ENCODE peak calls at places on chromosome 21, in seven cellular contexts. G is dermis blood vessel endothelial cell, Y is DMS153, E is foreskin keratinocyte, V is cardiac fibroblast, S is T47D, H is GM20000. J is an unnamed sample.
A peak's percentile ranks its signal among the peaks of the same experiment; 100 is the strongest.

GRCh38 chr21:45469273-45470086 is 64.5 kb downstream of the COL18A1 start:
- DNase-seq in H (no peak), S (no peak), G (no peak), E (no peak), V (no peak), Y (no peak), J (no peak)

GRCh38 chr21:39126486-39126806 is 56.8 kb downstream of the PSMG1 start:
- DNase-seq in V (no peak), S (no peak), G (no peak), E (no peak), Y (no peak), H (no peak), J (no peak)

GRCh38 chr21:44965251-44966022 is 25.6 kb downstream of the SLX9 start:
- DNase-seq in Y (no peak), S (no peak), E (no peak), G (no peak), H (no peak), V (peak; percentile 38), J (no peak)

GRCh38 chr21:32900814-32901213 is 124.9 kb upstream of the OLIG2 start:
- DNase-seq in E (no peak), H (no peak), V (no peak), S (no peak), G (no peak), Y (no peak), J (no peak)

GRCh38 chr21:41663805-41664788 is 102.8 kb downstream of the RIPK4 start:
- DNase-seq in G (peak; percentile 61), Y (no peak), E (no peak), V (peak; percentile 62), H (no peak), S (peak; percentile 43), J (no peak)

GRCh38 chr21:38631676-38632075 is 133.4 kb upstream of the ERG start:
- DNase-seq in S (no peak), E (no peak), G (no peak), V (peak; percentile 35), Y (no peak), H (no peak), J (no peak)

GRCh38 chr21:41254090-41254700 is 62.4 kb upstream of the FAM3B start:
- DNase-seq in S (no peak), H (no peak), V (peak; percentile 51), E (no peak), G (peak; percentile 32), Y (no peak), J (no peak)

GRCh38 chr21:38352536-38353219 is 95.9 kb downstream of the KCNJ15 start:
- DNase-seq in E (peak; percentile 47), H (peak; percentile 52), G (peak; percentile 85), S (peak; percentile 65), V (peak; percentile 90), Y (peak; percentile 65), J (peak; percentile 26)

GRCh38 chr21:16580661-16581060 is 850.9 kb downstream of the USP25 start:
- DNase-seq in Y (no peak), V (no peak), E (no peak), H (no peak), G (no peak), S (no peak), J (no peak)

GRCh38 chr21:17003763-17004373 is 509.0 kb upstream of the CXADR start:
- DNase-seq in E (peak; percentile 77), S (no peak), G (no peak), Y (no peak), H (no peak), V (peak; percentile 11), J (no peak)

GRCh38 chr21:29827236-29827635 is 112.6 kb downstream of the GRIK1 start:
- DNase-seq in Y (no peak), H (no peak), E (no peak), G (no peak), V (peak; percentile 70), S (no peak), J (no peak)

GRCh38 chr21:45558044-45558721 is 15.9 kb upstream of the SLC19A1 start:
- DNase-seq in Y (no peak), S (no peak), H (no peak), E (no peak), V (no peak), G (no peak), J (no peak)

GRCh38 chr21:43723648-43724047 is 4.7 kb downstream of the PDXK start:
- DNase-seq in V (no peak), S (no peak), E (no peak), H (no peak), Y (no peak), G (no peak), J (no peak)

GRCh38 chr21:16047857-16048256 is 318.1 kb downstream of the USP25 start:
- DNase-seq in E (no peak), H (no peak), S (no peak), G (no peak), Y (no peak), V (no peak), J (no peak)

GRCh38 chr21:38202811-38203210 is 54.0 kb upstream of the KCNJ15 start:
- DNase-seq in G (no peak), Y (no peak), H (no peak), V (no peak), E (no peak), S (no peak), J (no peak)

GRCh38 chr21:35563885-35564451 is 496.4 kb downstream of the SETD4 start:
- DNase-seq in S (no peak), G (no peak), Y (peak; percentile 82), E (no peak), V (peak; percentile 100), H (no peak), J (no peak)

GRCh38 chr21:27476696-27477095 is 509.8 kb upstream of the ADAMTS5 start:
- DNase-seq in E (no peak), V (peak; percentile 68), H (no peak), Y (no peak), S (peak; percentile 10), G (no peak), J (no peak)

GRCh38 chr21:38293765-38294164 is 37.0 kb downstream of the KCNJ15 start:
- DNase-seq in S (no peak), Y (no peak), H (no peak), V (no peak), G (peak; percentile 21), E (no peak), J (no peak)

GRCh38 chr21:35102488-35103407 is 53.6 kb upstream of the RUNX1 start:
- DNase-seq in V (no peak), S (no peak), E (no peak), Y (no peak), G (no peak), H (peak; percentile 44), J (no peak)

GRCh38 chr21:32554832-32555436 is 30.4 kb downstream of the TCP10L start:
- DNase-seq in Y (no peak), E (no peak), S (no peak), G (no peak), V (no peak), H (no peak), J (no peak)

GRCh38 chr21:30232011-30232410 is 16.1 kb upstream of the CLDN8 start:
- DNase-seq in S (no peak), Y (no peak), V (peak; percentile 68), G (no peak), E (no peak), H (no peak), J (no peak)

GRCh38 chr21:35849131-35849530 is 211.2 kb downstream of the SETD4 start:
- DNase-seq in S (no peak), G (no peak), V (peak; percentile 23), Y (no peak), H (no peak), E (no peak), J (no peak)

GRCh38 chr21:28590722-28591121 is 402.0 kb downstream of the LTN1 start:
- DNase-seq in E (no peak), S (no peak), G (no peak), H (no peak), Y (no peak), V (no peak), J (no peak)

GRCh38 chr21:17783816-17784598 is 35.1 kb downstream of the C21orf91 start:
- DNase-seq in S (no peak), G (no peak), E (no peak), Y (no peak), V (no peak), H (peak; percentile 28), J (no peak)

GRCh38 chr21:42777064-42777756 is 102.1 kb downstream of the WDR4 start:
- DNase-seq in H (no peak), E (no peak), V (no peak), S (no peak), Y (no peak), G (no peak), J (no peak)

GRCh38 chr21:45544449-45545235 is 2.4 kb upstream of the SLC19A1 start:
- DNase-seq in E (no peak), H (peak; percentile 10), Y (no peak), G (no peak), V (no peak), S (no peak), J (no peak)

GRCh38 chr21:37915941-37916794 is at the start of gene KCNJ6:
- DNase-seq in V (peak; percentile 62), E (no peak), S (no peak), G (peak; percentile 67), Y (peak; percentile 74), H (no peak), J (peak; percentile 52)

GRCh38 chr21:26614251-26614650 is 41.2 kb upstream of the CYYR1 start:
- DNase-seq in Y (no peak), S (no peak), V (no peak), E (no peak), H (no peak), G (no peak), J (no peak)

GRCh38 chr21:43775795-43776430 is at the start of gene CSTB:
- DNase-seq in E (no peak), Y (peak; percentile 53), H (peak; percentile 93), V (peak; percentile 62), S (peak; percentile 73), G (peak; percentile 76), J (peak; percentile 83)

GRCh38 chr21:42107881-42108553 is 36.9 kb downstream of the UMODL1 start:
- DNase-seq in H (peak; percentile 90), E (peak; percentile 58), S (peak; percentile 33), V (peak; percentile 60), G (peak; percentile 69), Y (peak; percentile 45), J (peak; percentile 24)

J was measured in SK-N-DZ.